ENCODE peak calls at places on chromosomes 13 and 19, in five cellular contexts. B is stimulated activated CD8-positive, alpha-beta memory T cell treated with anti-CD3 and anti-CD28 coated beads, Interleukin-4, amount 100 ng/mL, for 24 hours; L is substantia nigra; T is esophagus squamous epithelium; F is GM13977. H is an unnamed sample.

GRCh38 chr13:21338651-21339278 is 120.3 kb downstream of the ZDHHC20 start:
- DNase-seq in F (no peak), L (no peak), B (no peak), T (no peak), H (no peak)

GRCh38 chr19:29667941-29668340 is 2.7 kb downstream of the PLEKHF1 start:
- DNase-seq in T (no peak), L (no peak), F (no peak), B (no peak), H (no peak)

GRCh38 chr13:74093691-74094090 is 40.5 kb downstream of the KLF12 start:
- DNase-seq in F (no peak), T (no peak), B (no peak), L (no peak), H (no peak)

GRCh38 chr19:22526661-22527272 is 104.6 kb upstream of the ZNF98 start:
- DNase-seq in L (no peak), B (no peak), F (no peak), T (no peak), H (no peak)

GRCh38 chr13:21785990-21786389 is 115.1 kb downstream of the FGF9 start:
- DNase-seq in F (no peak), L (no peak), T (no peak), B (no peak), H (no peak)

GRCh38 chr13:113977976-113978375 is 4.1 kb upstream of the C13orf46 start:
- DNase-seq in B (no peak), F (no peak), L (no peak), T (no peak), H (no peak)

GRCh38 chr13:101640797-101641400 is 188.4 kb downstream of the ITGBL1 start:
- DNase-seq in L (no peak), T (no peak), F (no peak), B (no peak), H (no peak)

GRCh38 chr19:11364296-11364904 is 9.2 kb downstream of the PLPPR2 start:
- DNase-seq in F (no peak), T (no peak), L (no peak), B (no peak), H (no peak)

GRCh38 chr13:43698743-43699142 is 88.0 kb downstream of the ENOX1 start:
- DNase-seq in F (no peak), L (no peak), T (no peak), B (no peak), H (no peak)

GRCh38 chr13:26971990-26972888 is 199.4 kb downstream of the USP12 start:
- DNase-seq in F (peak; percentile 34), B (no peak), T (no peak), L (no peak), H (peak; percentile 70)

GRCh38 chr13:109649713-109650112 is 136.7 kb downstream of the IRS2 start:
- DNase-seq in B (no peak), L (no peak), T (no peak), F (no peak), H (no peak)

H was measured in OCI-M1.